ENCODE peak calls at places on chromosomes 7 and 10, in five cellular contexts. U is MM.1S, Z is fibroblast of lung, Q is Peyer's patch, H is body of pancreas. X is an unnamed sample.
A peak's percentile ranks its signal among the peaks of the same experiment; 100 is the strongest.

GRCh38 chr10:86299562-86299961 is 67.0 kb downstream of the GRID1 start:
- DNase-seq in U (no peak), Z (no peak), Q (no peak), H (no peak), X (no peak)

GRCh38 chr10:22042557-22043326 is 39.2 kb upstream of the DNAJC1 start:
- DNase-seq in U (no peak), Z (no peak), Q (no peak), H (no peak), X (no peak)

GRCh38 chr10:19505320-19506092 is 310.7 kb upstream of the PLXDC2 start:
- DNase-seq in U (no peak), Z (no peak), Q (no peak), H (no peak), X (no peak)

GRCh38 chr10:66625709-66626590 is 299.9 kb upstream of the LRRTM3 start:
- DNase-seq in U (no peak), Z (peak; percentile 3), Q (no peak), H (no peak), X (no peak)

GRCh38 chr10:93028881-93029280 is 31.7 kb upstream of the CYP26C1 start:
- DNase-seq in U (no peak), Z (peak; percentile 55), Q (no peak), H (no peak), X (no peak)

GRCh38 chr10:88253120-88253519 is 330.0 kb downstream of the RNLS start:
- DNase-seq in U (no peak), Z (no peak), Q (no peak), H (no peak), X (no peak)

GRCh38 chr7:23467731-23468720 is 2.3 kb downstream of the IGF2BP3 start:
- DNase-seq in U (peak; percentile 36), Z (peak; percentile 77), Q (no peak), H (no peak), X (no peak)

GRCh38 chr10:49653530-49653929 is 25.9 kb upstream of the C10orf53 start:
- DNase-seq in U (no peak), Z (no peak), Q (no peak), H (no peak), X (no peak)

GRCh38 chr7:46321556-46322205 is 400.6 kb upstream of the IGFBP3 start:
- DNase-seq in U (no peak), Z (peak; percentile 60), Q (no peak), H (no peak), X (no peak)

GRCh38 chr7:154450434-154450833 is 398.2 kb downstream of the DPP6 start:
- DNase-seq in U (no peak), Z (no peak), Q (no peak), H (no peak), X (no peak)

GRCh38 chr10:64863836-64864235 is 1342.6 kb downstream of the REEP3 start:
- DNase-seq in U (no peak), Z (no peak), Q (no peak), H (no peak), X (no peak)

GRCh38 chr10:70323697-70324340 is 40.0 kb upstream of the NPFFR1 start:
- DNase-seq in U (no peak), Z (no peak), Q (no peak), H (no peak), X (no peak)

GRCh38 chr7:21850531-21851285 is 95.0 kb downstream of the CDCA7L start:
- DNase-seq in U (no peak), Z (no peak), Q (no peak), H (no peak), X (no peak)

GRCh38 chr10:119316729-119317097 is 109.3 kb downstream of the GRK5 start:
- DNase-seq in U (no peak), Z (peak; percentile 86), Q (no peak), H (no peak), X (peak; percentile 52)

GRCh38 chr7:53904355-53904754 is 637.8 kb upstream of the VSTM2A start:
- DNase-seq in U (no peak), Z (no peak), Q (no peak), H (no peak), X (no peak)

GRCh38 chr7:158022601-158023000 is 565.0 kb downstream of the PTPRN2 start:
- DNase-seq in U (no peak), Z (no peak), Q (no peak), H (no peak), X (no peak)

GRCh38 chr10:23351914-23352313 is 7.3 kb upstream of the C10orf67 start:
- DNase-seq in U (no peak), Z (peak; percentile 83), Q (no peak), H (no peak), X (peak; percentile 23)

GRCh38 chr7:129089521-129090212 is 34.8 kb upstream of the TNPO3 start:
- DNase-seq in U (peak; percentile 82), Z (no peak), Q (no peak), H (no peak), X (no peak)

GRCh38 chr7:8638076-8638475 is 204.7 kb downstream of the NXPH1 start:
- DNase-seq in U (no peak), Z (no peak), Q (no peak), H (peak; percentile 27), X (no peak)

DNA sequence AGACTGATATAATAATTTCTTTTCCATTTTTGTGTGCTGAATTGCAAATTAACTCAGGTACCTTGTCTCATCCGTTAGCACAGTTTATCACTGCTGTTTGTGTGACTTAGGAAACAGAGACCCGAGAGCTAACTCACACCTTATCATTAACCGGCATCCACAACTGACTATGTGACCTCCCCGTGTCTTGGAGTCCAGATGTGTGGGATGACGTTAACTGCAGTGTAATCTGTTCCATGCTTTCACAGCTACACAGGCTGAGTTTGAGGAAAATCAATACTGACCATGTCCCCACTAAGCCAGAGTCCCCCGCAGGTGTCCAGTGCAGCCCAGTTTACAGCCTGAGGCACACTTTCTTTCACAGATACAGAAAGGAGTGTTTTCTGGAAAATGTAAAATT is 154.7 kb downstream of the COBL start:
- DNase-seq in U (no peak), Z (no peak), Q (no peak), H (no peak), X (no peak)
- TF ChIP-seq CTCF in U (no peak), Z (no peak), Q (no peak), H (no peak), X (no peak)

DNA sequence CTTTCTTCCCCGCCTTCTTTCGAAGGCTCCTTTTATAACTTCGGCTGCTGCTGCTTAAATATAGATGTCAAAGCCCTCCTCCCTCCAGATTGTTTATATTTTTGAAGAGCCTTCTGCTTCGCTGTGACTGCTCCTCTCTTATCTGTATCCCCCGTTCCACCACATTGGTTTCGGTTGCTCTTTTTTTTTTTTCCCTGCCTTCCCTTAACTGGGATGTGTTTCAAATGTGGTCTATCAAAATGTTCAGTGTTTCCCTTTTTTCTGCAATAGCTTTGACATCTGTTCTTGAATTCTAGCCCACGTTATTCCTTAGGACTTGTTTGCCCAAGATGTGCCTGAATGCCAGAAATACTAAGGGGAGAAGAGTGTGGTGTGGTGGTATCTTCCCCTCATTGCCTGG is 96.5 kb downstream of the CUX1 start:
- DNase-seq in U (no peak), Z (peak; percentile 88), Q (no peak), H (no peak), X (no peak)
- H3K4me3 ChIP-seq in U (no peak overlapping the region), Z (peak overlapping the region; percentile 44), Q (no peak overlapping the region), H (no peak overlapping the region), X (no peak overlapping the region)

GRCh38 chr7:75653651-75654050 is 85.1 kb downstream of the HIP1 start:
- DNase-seq in U (no peak), Z (no peak), Q (no peak), H (no peak), X (no peak)
- H3K27ac ChIP-seq in U (no peak overlapping the region), Z (no peak overlapping the region), Q (no peak overlapping the region), H (no peak overlapping the region), X (no peak overlapping the region)

DNA sequence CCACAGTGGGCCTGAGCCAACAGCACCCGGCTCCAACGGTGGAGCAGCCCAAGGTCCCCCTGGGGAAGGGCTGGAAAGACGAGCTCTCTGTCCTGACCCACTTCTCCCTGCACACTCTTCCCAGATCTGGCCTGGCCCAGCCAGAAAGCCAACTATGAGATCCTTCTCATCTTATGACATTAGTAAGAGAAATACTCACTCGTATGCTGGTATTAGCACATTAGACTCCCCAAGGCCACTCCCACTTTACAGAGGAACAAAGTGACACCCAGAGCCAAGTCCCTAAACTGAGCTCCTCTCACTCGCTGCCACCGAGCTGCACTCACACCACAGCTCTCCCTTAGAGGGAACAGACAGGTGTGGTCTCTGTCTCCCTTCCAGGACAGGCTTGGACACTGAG is 24.8 kb downstream of the DLG5 start:
- DNase-seq in U (no peak), Z (no peak), Q (no peak), H (no peak), X (no peak)
- TF ChIP-seq CTCF in U (no peak), Z (no peak), Q (no peak), H (no peak), X (no peak)